ENCODE peak calls at places on chromosomes 11 and 22, in six cellular contexts. M is cardiac fibroblast; Z is Caco-2; Y is HEK293T; L is activated CD8-positive, alpha-beta memory T cell treated with anti-CD3 and anti-CD28 coated beads for 4 hours; V is A549. K is an unnamed sample.

GRCh38 chr11:60870276-60870675 is 2.9 kb downstream of the ZP1 start:
- DNase-seq in M (no peak), Z (no peak), Y (no peak), L (no peak), V (no peak), K (no peak)

GRCh38 chr11:1888811-1889526 is 2.7 kb downstream of the PRR33 start:
- DNase-seq in M (no peak), Z (no peak), Y (no peak), L (peak), V (no peak), K (no peak)

GRCh38 chr11:96187779-96188624 is 155.0 kb downstream of the MAML2 start:
- DNase-seq in M (peak), Z (no peak), Y (no peak), L (no peak), V (peak), K (peak)

GRCh38 chr11:117535201-117535869 is 207.7 kb downstream of the CEP164 start:
- DNase-seq in M (no peak), Z (no peak), Y (no peak), L (no peak), V (no peak), K (no peak)

GRCh38 chr11:133064152-133064877 is 468.0 kb downstream of the OPCML start:
- DNase-seq in M (peak), Z (peak), Y (peak), L (no peak), V (no peak), K (peak)

GRCh38 chr22:47759909-47760308 is 997.5 kb downstream of the TBC1D22A start:
- DNase-seq in M (no peak), Z (no peak), Y (no peak), L (no peak), V (no peak), K (no peak)

GRCh38 chr11:100942016-100942415 is 187.6 kb downstream of the PGR start:
- DNase-seq in M (peak), Z (no peak), Y (no peak), L (no peak), V (no peak), K (no peak)

GRCh38 chr11:76885390-76886097 is 24.8 kb downstream of the ACER3 start:
- DNase-seq in M (peak), Z (no peak), Y (no peak), L (no peak), V (peak), K (peak)

GRCh38 chr22:37260939-37261338 is 16.9 kb upstream of the RAC2 start:
- DNase-seq in M (peak), Z (peak), Y (peak), L (no peak), V (peak), K (peak)

GRCh38 chr11:104339383-104339831 is 175.5 kb upstream of the PDGFD start:
- DNase-seq in M (no peak), Z (no peak), Y (no peak), L (no peak), V (no peak), K (no peak)

GRCh38 chr22:48103126-48103875 is 1340.9 kb downstream of the TBC1D22A start:
- DNase-seq in M (no peak), Z (no peak), Y (no peak), L (no peak), V (no peak), K (no peak)

GRCh38 chr11:71078482-71078881 is 173.9 kb downstream of the SHANK2 start:
- DNase-seq in M (peak), Z (peak), Y (no peak), L (no peak), V (peak), K (no peak)

GRCh38 chr22:38924197-38924952 is 33.0 kb upstream of the APOBEC3A start:
- DNase-seq in M (peak), Z (peak), Y (peak), L (no peak), V (peak), K (peak)

GRCh38 chr11:111331711-111332479 is 33.5 kb downstream of the POU2AF3 start:
- DNase-seq in M (peak), Z (no peak), Y (no peak), L (no peak), V (no peak), K (peak)

GRCh38 chr11:94934362-94934761 is 39.0 kb downstream of the CWC15 start:
- DNase-seq in M (peak), Z (no peak), Y (no peak), L (no peak), V (no peak), K (peak)